ENCODE peak calls at places on chromosomes 16 and 17, in seven cellular contexts. L is left lung, U is lower lobe of right lung, W is GM13977, D is GM20000, M is fibroblast of villous mesenchyme, N is breast epithelium. Z is an unnamed sample.

GRCh38 chr17:36942031-36942599 is 4.8 kb downstream of the LHX1 start:
- DNase-seq in M (no peak), D (peak; percentile 31), U (no peak), N (no peak), W (peak; percentile 45), L (peak; percentile 81), Z (no peak)

GRCh38 chr16:4176794-4177438 is 60.7 kb upstream of the ADCY9 start:
- DNase-seq in U (no peak), D (peak; percentile 43), L (no peak), M (peak; percentile 54), W (peak; percentile 34), N (peak; percentile 34), Z (no peak)

GRCh38 chr17:34161600-34161999 is 93.5 kb upstream of the CCL2 start:
- DNase-seq in W (no peak), U (no peak), N (no peak), M (no peak), L (no peak), D (no peak), Z (no peak)

GRCh38 chr17:48556534-48557401 is 11.9 kb upstream of the HOXB2 start:
- DNase-seq in N (no peak), D (no peak), U (no peak), W (no peak), L (no peak), M (no peak), Z (no peak)

GRCh38 chr16:82197540-82198240 is 27.7 kb upstream of the MPHOSPH6 start:
- DNase-seq in L (no peak), N (peak; percentile 86), W (no peak), D (no peak), M (no peak), U (no peak), Z (no peak)

GRCh38 chr17:7294614-7295153 is at the start of gene YBX2:
- DNase-seq in U (peak; percentile 69), W (peak; percentile 95), D (peak; percentile 92), N (peak; percentile 77), L (peak; percentile 88), M (peak; percentile 44), Z (peak; percentile 37)

GRCh38 chr16:57617604-57618111 is 10.8 kb upstream of the ADGRG1 start:
- DNase-seq in W (no peak), U (no peak), M (no peak), L (no peak), D (no peak), N (peak; percentile 17), Z (no peak)

GRCh38 chr17:28575126-28575795 is 1.4 kb downstream of the ALDOC start:
- DNase-seq in N (no peak), D (no peak), M (no peak), W (no peak), L (no peak), U (no peak), Z (no peak)

GRCh38 chr17:69405096-69405495 is 9.4 kb upstream of the MAP2K6 start:
- DNase-seq in W (no peak), L (no peak), N (no peak), D (no peak), M (peak; percentile 45), U (no peak), Z (no peak)

GRCh38 chr17:47745037-47745380 is 12.0 kb downstream of the TBX21 start:
- DNase-seq in N (peak; percentile 7), W (no peak), U (no peak), D (no peak), M (no peak), L (no peak), Z (no peak)

GRCh38 chr17:15490634-15491261 is 23.3 kb upstream of the CDRT4 start:
- DNase-seq in D (no peak), L (no peak), U (no peak), N (no peak), M (peak; percentile 50), W (no peak), Z (no peak)

GRCh38 chr16:50498756-50499155 is 49.4 kb upstream of the NKD1 start:
- DNase-seq in N (peak; percentile 21), W (no peak), D (no peak), L (no peak), U (no peak), M (no peak), Z (no peak)

GRCh38 chr17:79950711-79951110 is 85.0 kb downstream of the TBC1D16 start:
- DNase-seq in W (no peak), M (no peak), L (no peak), D (no peak), U (peak; percentile 11), N (no peak), Z (no peak)

GRCh38 chr16:63806794-63807506 is 1314.9 kb downstream of the CDH11 start:
- DNase-seq in U (no peak), N (no peak), D (no peak), L (no peak), M (no peak), W (no peak), Z (no peak)

GRCh38 chr16:68396481-68396880 is 51.8 kb downstream of the SMPD3 start:
- DNase-seq in U (peak; percentile 43), L (no peak), W (no peak), D (no peak), N (peak; percentile 24), M (peak; percentile 44), Z (no peak)
- TF ChIP-seq CTCF in U (peak; percentile 72), L (peak; percentile 64), W (peak; percentile 53), D (peak; percentile 35), N (peak; percentile 77), M (peak; percentile 74), Z (no peak)

GRCh38 chr17:1813088-1813487 is 16.6 kb downstream of the SMYD4 start:
- DNase-seq in D (no peak), N (no peak), U (peak; percentile 7), W (no peak), M (peak; percentile 59), L (no peak), Z (no peak)

GRCh38 chr17:1808649-1809048 is 21.1 kb downstream of the SMYD4 start:
- DNase-seq in N (no peak), M (no peak), L (no peak), D (no peak), U (no peak), W (no peak), Z (no peak)

DNA sequence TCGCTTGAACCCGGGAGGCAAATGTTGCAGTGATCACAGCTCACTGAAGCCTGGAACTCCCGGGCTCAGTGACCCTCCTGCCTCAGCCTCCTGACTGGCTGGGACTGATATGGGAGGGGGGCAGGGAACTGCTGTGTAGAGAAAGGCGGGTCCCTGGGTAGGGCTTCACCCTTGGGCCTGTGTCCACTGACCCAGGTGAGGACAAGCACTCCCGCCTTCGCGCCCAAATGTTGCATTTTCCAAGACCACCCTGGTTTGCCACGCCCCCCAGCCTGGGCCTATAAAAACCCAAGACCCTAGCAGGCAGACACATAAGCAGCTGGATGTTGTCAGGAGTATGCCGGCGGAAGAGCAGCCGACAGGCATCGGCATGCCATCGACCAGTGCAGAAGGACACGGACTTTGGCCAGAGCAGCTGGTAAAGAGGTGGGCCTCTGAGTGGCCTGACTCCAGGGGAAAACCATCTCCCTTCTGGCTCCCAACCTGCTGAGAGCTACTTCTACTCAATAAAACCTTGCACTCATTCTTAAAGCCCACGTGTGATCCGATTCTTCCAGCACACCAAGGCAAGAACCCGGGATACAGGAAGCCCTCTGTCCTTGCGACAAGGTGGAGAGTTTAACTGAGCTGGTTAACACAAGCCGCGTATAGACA is 19.1 kb downstream of the SMYD4 start:
- DNase-seq in M (no peak), D (no peak), U (peak; percentile 24), W (no peak), L (no peak), N (no peak), Z (no peak)
- TF ChIP-seq CTCF in M (no peak), D (no peak), U (no peak), W (no peak), L (no peak), N (no peak), Z (no peak)

GRCh38 chr16:75130150-75130771 is 13.7 kb upstream of the LDHD start:
- DNase-seq in N (no peak), W (no peak), U (no peak), L (no peak), M (no peak), D (no peak), Z (no peak)
- TF ChIP-seq CTCF in N (no peak), W (no peak), U (peak; percentile 12), L (no peak), M (no peak), D (no peak), Z (no peak)

GRCh38 chr17:20941872-20942271 is 100.9 kb downstream of the USP22 start:
- DNase-seq in W (no peak), L (no peak), N (no peak), M (no peak), U (no peak), D (no peak), Z (no peak)

GRCh38 chr17:20948984-20949777 is 93.6 kb downstream of the USP22 start:
- DNase-seq in W (no peak), D (no peak), L (no peak), N (no peak), M (no peak), U (no peak), Z (no peak)

GRCh38 chr17:20944014-20944905 is 98.6 kb downstream of the USP22 start:
- DNase-seq in M (no peak), D (peak; percentile 36), N (peak; percentile 57), L (peak; percentile 76), U (peak; percentile 62), W (peak; percentile 29), Z (no peak)
- TF ChIP-seq CTCF in M (peak; percentile 25), D (peak; percentile 28), N (peak; percentile 59), L (peak; percentile 34), U (peak; percentile 37), W (peak; percentile 46), Z (no peak)

DNA sequence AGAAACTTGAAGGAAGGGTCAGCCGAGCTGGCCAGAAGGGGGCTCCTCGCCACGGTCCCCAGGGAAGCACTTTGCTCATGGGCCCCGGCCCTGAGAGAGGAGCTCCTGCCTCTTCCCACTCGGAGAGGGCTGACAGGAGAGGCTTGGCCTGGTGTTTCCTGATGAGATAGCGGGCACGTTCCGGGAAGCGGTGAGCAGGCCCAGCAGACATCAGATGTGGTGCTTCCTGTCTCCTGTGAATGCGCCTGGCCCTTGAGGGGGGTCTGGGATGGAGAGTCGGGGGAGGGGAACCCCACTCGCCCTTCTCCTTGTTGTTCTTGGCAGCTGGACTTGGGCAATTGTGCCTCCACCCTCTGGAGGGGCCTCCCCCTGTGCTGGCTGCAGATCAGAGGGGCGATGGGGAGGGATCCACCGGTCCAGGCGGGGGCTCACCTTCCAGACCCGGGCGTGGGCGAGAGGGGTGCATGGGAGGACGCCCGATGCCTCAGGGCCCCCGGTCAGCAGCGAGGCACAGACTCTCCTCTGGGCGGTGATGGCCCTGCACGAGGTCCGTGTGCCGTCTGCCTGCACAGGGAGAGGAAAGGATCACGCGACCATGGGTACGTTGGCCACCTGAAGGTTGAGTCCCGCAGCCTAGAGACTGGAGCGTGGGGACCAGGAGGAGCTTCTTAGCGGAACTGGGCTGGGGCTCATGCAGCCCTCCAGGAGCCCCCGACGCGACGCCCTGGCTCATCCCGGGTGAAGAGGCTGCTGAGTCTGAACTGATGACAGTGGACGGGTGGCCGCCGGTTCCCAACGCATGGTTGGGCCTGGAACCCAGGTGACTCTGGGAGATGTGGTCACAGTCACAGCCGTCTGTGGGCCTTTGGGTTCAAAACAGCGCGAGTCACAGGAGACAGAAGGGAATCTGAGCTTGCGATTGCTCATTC is 25.4 kb downstream of the METRNL start:
- DNase-seq in N (no peak), L (no peak), M (peak; percentile 53), W (no peak), U (no peak), D (no peak), Z (no peak)
- TF ChIP-seq CTCF in N (no peak), L (no peak), M (no peak), W (no peak), U (no peak), D (no peak), Z (no peak)